ENCODE peak calls at places on chromosomes 1 and 21, in eight cellular contexts. One of them, this sample, is unnamed.

GRCh38 chr1:17207966-17208418 is 3.1 kb downstream of the PADI1 start:
- DNase-seq in cardiac muscle cell: peak; percentile 64
- DNase-seq in right lobe of liver: no peak
- DNase-seq in WTC11: no peak
- DNase-seq in psoas muscle: no peak
- DNase-seq in lower lobe of right lung: no peak
- DNase-seq in heart left ventricle: no peak
- DNase-seq in cardiac fibroblast: peak; percentile 65
- DNase-seq in this sample: no peak

GRCh38 chr1:87202922-87203655 is 125.6 kb upstream of the LMO4 start:
- DNase-seq in cardiac muscle cell: no peak
- DNase-seq in right lobe of liver: no peak
- DNase-seq in WTC11: no peak
- DNase-seq in psoas muscle: no peak
- DNase-seq in lower lobe of right lung: no peak
- DNase-seq in heart left ventricle: no peak
- DNase-seq in cardiac fibroblast: no peak
- DNase-seq in this sample: no peak

GRCh38 chr21:40902299-40902698 is 55.3 kb upstream of the DSCAM start:
- DNase-seq in cardiac muscle cell: no peak
- DNase-seq in right lobe of liver: no peak
- DNase-seq in WTC11: no peak
- DNase-seq in psoas muscle: no peak
- DNase-seq in lower lobe of right lung: no peak
- DNase-seq in heart left ventricle: no peak
- DNase-seq in cardiac fibroblast: no peak
- DNase-seq in this sample: no peak

GRCh38 chr1:53031732-53032131 is 30.3 kb upstream of the PODN start:
- DNase-seq in cardiac muscle cell: no peak
- DNase-seq in right lobe of liver: no peak
- DNase-seq in WTC11: no peak
- DNase-seq in psoas muscle: no peak
- DNase-seq in lower lobe of right lung: no peak
- DNase-seq in heart left ventricle: no peak
- DNase-seq in cardiac fibroblast: no peak
- DNase-seq in this sample: no peak

GRCh38 chr1:22410401-22410800 is 41.2 kb upstream of the ZBTB40 start:
- DNase-seq in cardiac muscle cell: no peak
- DNase-seq in right lobe of liver: no peak
- DNase-seq in WTC11: no peak
- DNase-seq in psoas muscle: no peak
- DNase-seq in lower lobe of right lung: no peak
- DNase-seq in heart left ventricle: no peak
- DNase-seq in cardiac fibroblast: no peak
- DNase-seq in this sample: no peak

GRCh38 chr1:89965203-89965900 is 29.6 kb upstream of the ZNF326 start:
- DNase-seq in cardiac muscle cell: peak; percentile 58
- DNase-seq in right lobe of liver: no peak
- DNase-seq in WTC11: no peak
- DNase-seq in psoas muscle: no peak
- DNase-seq in lower lobe of right lung: no peak
- DNase-seq in heart left ventricle: no peak
- DNase-seq in cardiac fibroblast: peak; percentile 74
- DNase-seq in this sample: no peak

GRCh38 chr1:210883821-210884220 is 250.1 kb downstream of the KCNH1 start:
- DNase-seq in cardiac muscle cell: no peak
- DNase-seq in right lobe of liver: no peak
- DNase-seq in WTC11: no peak
- DNase-seq in psoas muscle: no peak
- DNase-seq in lower lobe of right lung: no peak
- DNase-seq in heart left ventricle: no peak
- DNase-seq in cardiac fibroblast: no peak
- DNase-seq in this sample: no peak

GRCh38 chr1:54926955-54927354 is 40.0 kb upstream of the DHCR24 start:
- DNase-seq in cardiac muscle cell: peak; percentile 19
- DNase-seq in right lobe of liver: no peak
- DNase-seq in WTC11: no peak
- DNase-seq in psoas muscle: no peak
- DNase-seq in lower lobe of right lung: no peak
- DNase-seq in heart left ventricle: no peak
- DNase-seq in cardiac fibroblast: peak; percentile 20
- DNase-seq in this sample: no peak

GRCh38 chr1:227562037-227562436 is 1.3 kb upstream of the ZNF678 start:
- DNase-seq in cardiac muscle cell: no peak
- DNase-seq in right lobe of liver: no peak
- DNase-seq in WTC11: no peak
- DNase-seq in psoas muscle: no peak
- DNase-seq in lower lobe of right lung: no peak
- DNase-seq in heart left ventricle: no peak
- DNase-seq in cardiac fibroblast: no peak
- DNase-seq in this sample: no peak

GRCh38 chr1:2427976-2428375 is 15.6 kb upstream of the PEX10 start:
- DNase-seq in cardiac muscle cell: no peak
- DNase-seq in right lobe of liver: no peak
- DNase-seq in WTC11: no peak
- DNase-seq in psoas muscle: no peak
- DNase-seq in lower lobe of right lung: no peak
- DNase-seq in heart left ventricle: no peak
- DNase-seq in cardiac fibroblast: no peak
- DNase-seq in this sample: no peak

GRCh38 chr1:59917785-59918180 is 8.8 kb downstream of the CYP2J2 start:
- DNase-seq in cardiac muscle cell: no peak
- DNase-seq in right lobe of liver: no peak
- DNase-seq in WTC11: no peak
- DNase-seq in psoas muscle: no peak
- DNase-seq in lower lobe of right lung: no peak
- DNase-seq in heart left ventricle: no peak
- DNase-seq in cardiac fibroblast: no peak
- DNase-seq in this sample: no peak

GRCh38 chr1:23592209-23592905 is 33.1 kb upstream of the ID3 start:
- DNase-seq in cardiac muscle cell: no peak
- DNase-seq in right lobe of liver: no peak
- DNase-seq in WTC11: no peak
- DNase-seq in psoas muscle: no peak
- DNase-seq in lower lobe of right lung: no peak
- DNase-seq in heart left ventricle: no peak
- DNase-seq in cardiac fibroblast: no peak
- DNase-seq in this sample: no peak

GRCh38 chr21:28447453-28447852 is 545.2 kb downstream of the LTN1 start:
- DNase-seq in cardiac muscle cell: peak; percentile 53
- DNase-seq in right lobe of liver: no peak
- DNase-seq in WTC11: no peak
- DNase-seq in psoas muscle: no peak
- DNase-seq in lower lobe of right lung: no peak
- DNase-seq in heart left ventricle: no peak
- DNase-seq in cardiac fibroblast: peak; percentile 65
- DNase-seq in this sample: no peak

GRCh38 chr1:92923664-92924063 is 37.6 kb downstream of the DIPK1A start:
- DNase-seq in cardiac muscle cell: no peak
- DNase-seq in right lobe of liver: no peak
- DNase-seq in WTC11: no peak
- DNase-seq in psoas muscle: no peak
- DNase-seq in lower lobe of right lung: no peak
- DNase-seq in heart left ventricle: no peak
- DNase-seq in cardiac fibroblast: no peak
- DNase-seq in this sample: no peak

GRCh38 chr1:23472351-23473036 is 11.5 kb downstream of the ASAP3 start:
- DNase-seq in cardiac muscle cell: no peak
- DNase-seq in right lobe of liver: no peak
- DNase-seq in WTC11: no peak
- DNase-seq in psoas muscle: no peak
- DNase-seq in lower lobe of right lung: no peak
- DNase-seq in heart left ventricle: no peak
- DNase-seq in cardiac fibroblast: no peak
- DNase-seq in this sample: no peak

GRCh38 chr1:25809283-25809926 is 9.4 kb downstream of the SELENON start:
- DNase-seq in cardiac muscle cell: no peak
- DNase-seq in right lobe of liver: no peak
- DNase-seq in WTC11: no peak
- DNase-seq in psoas muscle: no peak
- DNase-seq in lower lobe of right lung: no peak
- DNase-seq in heart left ventricle: no peak
- DNase-seq in cardiac fibroblast: no peak
- DNase-seq in this sample: no peak

GRCh38 chr1:109630881-109631512 is 11.4 kb downstream of the AMPD2 start:
- DNase-seq in cardiac muscle cell: no peak
- DNase-seq in right lobe of liver: no peak
- DNase-seq in WTC11: no peak
- DNase-seq in psoas muscle: no peak
- DNase-seq in lower lobe of right lung: no peak
- DNase-seq in heart left ventricle: no peak
- DNase-seq in cardiac fibroblast: no peak
- DNase-seq in this sample: peak; percentile 75

GRCh38 chr1:78553859-78554258 is 63.1 kb downstream of the PTGFR start:
- DNase-seq in cardiac muscle cell: peak; percentile 10
- DNase-seq in right lobe of liver: no peak
- DNase-seq in WTC11: peak; percentile 14
- DNase-seq in psoas muscle: no peak
- DNase-seq in lower lobe of right lung: no peak
- DNase-seq in heart left ventricle: no peak
- DNase-seq in cardiac fibroblast: peak; percentile 5
- DNase-seq in this sample: no peak
- TF ChIP-seq CTCF in cardiac muscle cell: no peak
- TF ChIP-seq CTCF in right lobe of liver: no peak
- TF ChIP-seq CTCF in WTC11: peak; percentile 25
- TF ChIP-seq CTCF in psoas muscle: no peak
- TF ChIP-seq CTCF in lower lobe of right lung: no peak
- TF ChIP-seq CTCF in heart left ventricle: no peak
- TF ChIP-seq CTCF in cardiac fibroblast: peak; percentile 40
- TF ChIP-seq CTCF in this sample: peak; percentile 6

DNA sequence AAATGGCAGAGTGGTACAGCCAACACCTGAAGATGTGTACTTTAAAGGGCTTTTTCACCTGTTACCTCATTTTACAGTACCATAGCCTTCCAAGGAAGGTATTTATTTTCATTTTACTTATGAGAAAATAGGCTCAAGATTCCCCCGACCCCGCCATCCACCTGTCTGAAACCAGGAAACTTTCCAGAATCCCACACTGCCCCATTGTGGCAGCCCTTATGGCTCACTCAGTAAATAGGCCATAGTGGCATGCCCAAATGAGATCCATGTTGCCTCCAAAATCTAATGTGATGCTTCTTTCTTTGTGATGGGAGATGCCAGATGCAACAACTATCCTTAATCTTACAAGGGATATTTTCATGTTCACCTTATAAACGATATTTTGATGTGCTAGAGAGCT is 97.8 kb downstream of the EBNA1BP2 start:
- DNase-seq in cardiac muscle cell: no peak
- DNase-seq in right lobe of liver: no peak
- DNase-seq in WTC11: no peak
- DNase-seq in psoas muscle: no peak
- DNase-seq in lower lobe of right lung: no peak
- DNase-seq in heart left ventricle: no peak
- DNase-seq in cardiac fibroblast: no peak
- DNase-seq in this sample: no peak
- TF ChIP-seq CTCF in cardiac muscle cell: no peak
- TF ChIP-seq CTCF in right lobe of liver: no peak
- TF ChIP-seq CTCF in WTC11: no peak
- TF ChIP-seq CTCF in psoas muscle: no peak
- TF ChIP-seq CTCF in lower lobe of right lung: no peak
- TF ChIP-seq CTCF in heart left ventricle: no peak
- TF ChIP-seq CTCF in cardiac fibroblast: no peak
- TF ChIP-seq CTCF in this sample: no peak

DNA sequence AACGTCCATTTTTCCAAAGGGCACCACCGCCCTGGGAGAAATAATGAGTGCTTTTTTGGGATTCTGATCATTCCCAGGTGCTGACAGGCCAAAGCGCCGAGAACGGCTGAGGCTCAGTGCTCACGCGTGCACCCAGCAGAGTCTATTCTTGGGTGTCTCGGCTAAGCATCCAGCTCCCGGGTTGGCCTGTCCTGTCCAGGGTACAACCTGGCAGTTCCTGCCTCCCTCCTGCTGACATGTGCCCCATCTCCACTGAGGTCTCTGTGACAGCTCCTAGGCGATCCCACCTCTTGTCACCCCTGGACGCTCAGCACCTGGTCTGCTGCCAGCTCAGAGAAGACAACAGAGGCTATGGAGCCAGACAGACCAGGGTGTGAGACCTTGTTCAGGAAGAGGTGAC is 684.5 kb downstream of the PTPRU start:
- DNase-seq in cardiac muscle cell: no peak
- DNase-seq in right lobe of liver: no peak
- DNase-seq in WTC11: no peak
- DNase-seq in psoas muscle: no peak
- DNase-seq in lower lobe of right lung: no peak
- DNase-seq in heart left ventricle: no peak
- DNase-seq in cardiac fibroblast: no peak
- DNase-seq in this sample: no peak
- TF ChIP-seq CTCF in cardiac muscle cell: no peak
- TF ChIP-seq CTCF in right lobe of liver: no peak
- TF ChIP-seq CTCF in WTC11: no peak
- TF ChIP-seq CTCF in psoas muscle: no peak
- TF ChIP-seq CTCF in lower lobe of right lung: no peak
- TF ChIP-seq CTCF in heart left ventricle: no peak
- TF ChIP-seq CTCF in cardiac fibroblast: no peak
- TF ChIP-seq CTCF in this sample: no peak

GRCh38 chr1:203626910-203627246 is 246 bp downstream of the ATP2B4 start:
- DNase-seq in cardiac muscle cell: no peak
- DNase-seq in right lobe of liver: no peak
- DNase-seq in WTC11: peak; percentile 60
- DNase-seq in psoas muscle: peak; percentile 54
- DNase-seq in lower lobe of right lung: peak; percentile 71
- DNase-seq in heart left ventricle: no peak
- DNase-seq in cardiac fibroblast: no peak
- DNase-seq in this sample: no peak

GRCh38 chr1:203628185-203628996 is 1.8 kb downstream of the ATP2B4 start:
- DNase-seq in cardiac muscle cell: peak; percentile 70
- DNase-seq in right lobe of liver: no peak
- DNase-seq in WTC11: peak; percentile 81
- DNase-seq in psoas muscle: peak; percentile 56
- DNase-seq in lower lobe of right lung: peak; percentile 64
- DNase-seq in heart left ventricle: no peak
- DNase-seq in cardiac fibroblast: peak; percentile 78
- DNase-seq in this sample: peak; percentile 86

GRCh38 chr1:203624341-203624712 is 2.3 kb upstream of the ATP2B4 start:
- DNase-seq in cardiac muscle cell: peak; percentile 22
- DNase-seq in right lobe of liver: no peak
- DNase-seq in WTC11: no peak
- DNase-seq in psoas muscle: no peak
- DNase-seq in lower lobe of right lung: no peak
- DNase-seq in heart left ventricle: no peak
- DNase-seq in cardiac fibroblast: no peak
- DNase-seq in this sample: no peak

GRCh38 chr1:203627819-203628184 is 1.2 kb downstream of the ATP2B4 start:
- DNase-seq in cardiac muscle cell: peak; percentile 46
- DNase-seq in right lobe of liver: no peak
- DNase-seq in WTC11: peak; percentile 16
- DNase-seq in psoas muscle: no peak
- DNase-seq in lower lobe of right lung: peak; percentile 52
- DNase-seq in heart left ventricle: no peak
- DNase-seq in cardiac fibroblast: peak; percentile 47
- DNase-seq in this sample: no peak

DNA sequence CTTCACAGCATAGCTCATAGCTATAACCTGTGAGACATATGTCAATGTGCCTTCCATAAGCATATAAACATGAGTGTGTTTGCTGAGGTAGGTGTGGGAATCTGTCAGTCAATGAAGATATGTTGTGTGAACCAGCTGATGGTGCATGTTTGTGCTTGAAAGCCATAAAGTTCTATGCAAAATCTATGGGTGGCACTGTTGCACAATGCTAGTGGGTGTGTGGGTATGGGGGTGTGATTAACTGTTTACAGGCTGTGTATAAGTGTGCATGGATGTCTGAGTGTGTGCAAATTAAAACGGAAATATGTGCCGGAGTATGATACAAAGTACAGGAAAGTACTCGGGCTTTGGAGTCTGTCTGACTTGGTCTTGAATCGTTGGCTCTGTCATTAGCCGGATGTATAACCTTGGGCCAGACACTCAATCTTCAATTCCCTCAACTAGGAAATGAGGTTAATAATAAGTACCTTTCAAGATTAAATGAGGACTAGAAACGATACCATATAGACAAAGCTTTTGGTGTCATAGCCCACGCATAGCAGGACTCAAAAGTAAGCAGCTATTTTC is 926 bp upstream of the ATP2B4 start:
- DNase-seq in cardiac muscle cell: peak; percentile 65
- DNase-seq in right lobe of liver: no peak
- DNase-seq in WTC11: no peak
- DNase-seq in psoas muscle: no peak
- DNase-seq in lower lobe of right lung: no peak
- DNase-seq in heart left ventricle: no peak
- DNase-seq in cardiac fibroblast: peak; percentile 64
- DNase-seq in this sample: no peak
- TF ChIP-seq CTCF in cardiac muscle cell: no peak
- TF ChIP-seq CTCF in right lobe of liver: peak; percentile 48
- TF ChIP-seq CTCF in WTC11: no peak
- TF ChIP-seq CTCF in psoas muscle: no peak
- TF ChIP-seq CTCF in lower lobe of right lung: peak; percentile 46
- TF ChIP-seq CTCF in heart left ventricle: peak; percentile 45
- TF ChIP-seq CTCF in cardiac fibroblast: no peak
- TF ChIP-seq CTCF in this sample: peak; percentile 54